ENCODE peak calls at places on chromosome 9, in four cellular contexts. One of them, this sample, is unnamed.

GRCh38 chr9:18256574-18256973 is 217.4 kb upstream of the ADAMTSL1 start:
- DNase-seq in globus pallidus: no peak
- DNase-seq in iPS-NIHi11: no peak
- DNase-seq in fibroblast of the conjunctiva: peak
- DNase-seq in this sample: no peak

GRCh38 chr9:100087218-100087617 is 11.6 kb downstream of the ERP44 start:
- DNase-seq in globus pallidus: no peak
- DNase-seq in iPS-NIHi11: no peak
- DNase-seq in fibroblast of the conjunctiva: no peak
- DNase-seq in this sample: no peak

GRCh38 chr9:100098241-100098886 is 436 bp downstream of the ERP44 start:
- DNase-seq in globus pallidus: peak
- DNase-seq in iPS-NIHi11: peak
- DNase-seq in fibroblast of the conjunctiva: no peak
- DNase-seq in this sample: no peak

GRCh38 chr9:78053627-78054026 is 22.0 kb upstream of the GNAQ start:
- DNase-seq in globus pallidus: no peak
- DNase-seq in iPS-NIHi11: no peak
- DNase-seq in fibroblast of the conjunctiva: no peak
- DNase-seq in this sample: no peak

GRCh38 chr9:89481161-89481915 is 16.6 kb downstream of the SEMA4D start:
- DNase-seq in globus pallidus: no peak
- DNase-seq in iPS-NIHi11: no peak
- DNase-seq in fibroblast of the conjunctiva: no peak
- DNase-seq in this sample: no peak

GRCh38 chr9:15182755-15183154 is 124.3 kb downstream of the TTC39B start:
- DNase-seq in globus pallidus: no peak
- DNase-seq in iPS-NIHi11: no peak
- DNase-seq in fibroblast of the conjunctiva: peak
- DNase-seq in this sample: no peak

GRCh38 chr9:15972760-15973159 is 419.9 kb downstream of the CCDC171 start:
- DNase-seq in globus pallidus: no peak
- DNase-seq in iPS-NIHi11: no peak
- DNase-seq in fibroblast of the conjunctiva: no peak
- DNase-seq in this sample: no peak

GRCh38 chr9:95736370-95736769 is 139.1 kb upstream of the ERCC6L2 start:
- DNase-seq in globus pallidus: no peak
- DNase-seq in iPS-NIHi11: peak
- DNase-seq in fibroblast of the conjunctiva: no peak
- DNase-seq in this sample: no peak

GRCh38 chr9:15389173-15389572 is 33.5 kb upstream of the SNAPC3 start:
- DNase-seq in globus pallidus: no peak
- DNase-seq in iPS-NIHi11: no peak
- DNase-seq in fibroblast of the conjunctiva: no peak
- DNase-seq in this sample: no peak

GRCh38 chr9:89674667-89675402 is 70.0 kb downstream of the GADD45G start:
- DNase-seq in globus pallidus: peak
- DNase-seq in iPS-NIHi11: peak
- DNase-seq in fibroblast of the conjunctiva: no peak
- DNase-seq in this sample: no peak

GRCh38 chr9:72526901-72527800 is 5.7 kb downstream of the TMC1 start:
- DNase-seq in globus pallidus: peak
- DNase-seq in iPS-NIHi11: peak
- DNase-seq in fibroblast of the conjunctiva: peak
- DNase-seq in this sample: peak

GRCh38 chr9:69121155-69122085 is 52.7 kb upstream of the TJP2 start:
- DNase-seq in globus pallidus: peak
- DNase-seq in iPS-NIHi11: peak
- DNase-seq in fibroblast of the conjunctiva: no peak
- DNase-seq in this sample: no peak

GRCh38 chr9:12718482-12719026 is 25.4 kb downstream of the TYRP1 start:
- DNase-seq in globus pallidus: peak
- DNase-seq in iPS-NIHi11: peak
- DNase-seq in fibroblast of the conjunctiva: no peak
- DNase-seq in this sample: peak

GRCh38 chr9:132752877-132753592 is 82.8 kb downstream of the GTF3C4 start:
- DNase-seq in globus pallidus: no peak
- DNase-seq in iPS-NIHi11: no peak
- DNase-seq in fibroblast of the conjunctiva: no peak
- DNase-seq in this sample: no peak

GRCh38 chr9:87862536-87863268 is 20.0 kb upstream of the SPATA31E1 start:
- DNase-seq in globus pallidus: no peak
- DNase-seq in iPS-NIHi11: no peak
- DNase-seq in fibroblast of the conjunctiva: no peak
- DNase-seq in this sample: peak

GRCh38 chr9:86134361-86134760 is 35.0 kb upstream of the GOLM1 start:
- DNase-seq in globus pallidus: no peak
- DNase-seq in iPS-NIHi11: no peak
- DNase-seq in fibroblast of the conjunctiva: no peak
- DNase-seq in this sample: no peak

GRCh38 chr9:72872718-72873117 is 80.1 kb downstream of the ALDH1A1 start:
- DNase-seq in globus pallidus: no peak
- DNase-seq in iPS-NIHi11: no peak
- DNase-seq in fibroblast of the conjunctiva: no peak
- DNase-seq in this sample: no peak

GRCh38 chr9:133991211-133991921 is 758 bp downstream of the VAV2 start:
- DNase-seq in globus pallidus: no peak
- DNase-seq in iPS-NIHi11: peak
- DNase-seq in fibroblast of the conjunctiva: no peak
- DNase-seq in this sample: no peak

GRCh38 chr9:122236681-122237080 is 7.9 kb upstream of the LHX6 start:
- DNase-seq in globus pallidus: no peak
- DNase-seq in iPS-NIHi11: no peak
- DNase-seq in fibroblast of the conjunctiva: no peak
- DNase-seq in this sample: no peak

GRCh38 chr9:95102001-95102433 is 215.5 kb downstream of the FANCC start:
- DNase-seq in globus pallidus: peak
- DNase-seq in iPS-NIHi11: no peak
- DNase-seq in fibroblast of the conjunctiva: no peak
- DNase-seq in this sample: no peak

GRCh38 chr9:136052433-136052880 is 42.6 kb downstream of the NACC2 start:
- DNase-seq in globus pallidus: no peak
- DNase-seq in iPS-NIHi11: peak
- DNase-seq in fibroblast of the conjunctiva: no peak
- DNase-seq in this sample: no peak

GRCh38 chr9:112037281-112038016 is 137.6 kb downstream of the SUSD1 start:
- DNase-seq in globus pallidus: no peak
- DNase-seq in iPS-NIHi11: no peak
- DNase-seq in fibroblast of the conjunctiva: no peak
- DNase-seq in this sample: peak

GRCh38 chr9:18343799-18344198 is 130.2 kb upstream of the ADAMTSL1 start:
- DNase-seq in globus pallidus: no peak
- DNase-seq in iPS-NIHi11: no peak
- DNase-seq in fibroblast of the conjunctiva: peak
- DNase-seq in this sample: peak

GRCh38 chr9:99419099-99419498 is 197.0 kb downstream of the SEC61B start:
- DNase-seq in globus pallidus: no peak
- DNase-seq in iPS-NIHi11: no peak
- DNase-seq in fibroblast of the conjunctiva: peak
- DNase-seq in this sample: peak

GRCh38 chr9:88258587-88258986 is 120.3 kb upstream of the SPATA31C2 start:
- DNase-seq in globus pallidus: peak
- DNase-seq in iPS-NIHi11: peak
- DNase-seq in fibroblast of the conjunctiva: no peak
- DNase-seq in this sample: no peak

GRCh38 chr9:34994429-34995287 is 5.1 kb downstream of the DNAJB5 start:
- DNase-seq in globus pallidus: no peak
- DNase-seq in iPS-NIHi11: peak
- DNase-seq in fibroblast of the conjunctiva: no peak
- DNase-seq in this sample: no peak

GRCh38 chr9:36091028-36091953 is 45.2 kb upstream of the GLIPR2 start:
- DNase-seq in globus pallidus: no peak
- DNase-seq in iPS-NIHi11: peak
- DNase-seq in fibroblast of the conjunctiva: no peak
- DNase-seq in this sample: no peak

This sample was measured in AG09309.